ENCODE peak calls at places on chromosomes 11 and 22, in eight cellular contexts. One of them, this sample, is unnamed.

GRCh38 chr11:23404225-23405160 is 544.2 kb upstream of the CCDC179 start:
- DNase-seq in NCI-H460: no peak
- DNase-seq in glutamatergic neuron: no peak
- DNase-seq in ovary: no peak
- DNase-seq in cardiac muscle cell: no peak
- DNase-seq in ureter: no peak
- DNase-seq in HFF-Myc: no peak
- DNase-seq in dermis microvascular lymphatic vessel endothelial cell: no peak
- DNase-seq in this sample: no peak

GRCh38 chr22:23409976-23410375 is 170.1 kb downstream of the IGLL1 start:
- DNase-seq in NCI-H460: no peak
- DNase-seq in glutamatergic neuron: no peak
- DNase-seq in ovary: no peak
- DNase-seq in cardiac muscle cell: no peak
- DNase-seq in ureter: no peak
- DNase-seq in HFF-Myc: no peak
- DNase-seq in dermis microvascular lymphatic vessel endothelial cell: no peak
- DNase-seq in this sample: no peak

GRCh38 chr11:133797542-133797941 is 47.8 kb downstream of the SPATA19 start:
- DNase-seq in NCI-H460: no peak
- DNase-seq in glutamatergic neuron: no peak
- DNase-seq in ovary: no peak
- DNase-seq in cardiac muscle cell: no peak
- DNase-seq in ureter: no peak
- DNase-seq in HFF-Myc: no peak
- DNase-seq in dermis microvascular lymphatic vessel endothelial cell: no peak
- DNase-seq in this sample: no peak

GRCh38 chr11:65067446-65067845 is 9.1 kb upstream of the NAALADL1 start:
- DNase-seq in NCI-H460: no peak
- DNase-seq in glutamatergic neuron: no peak
- DNase-seq in ovary: no peak
- DNase-seq in cardiac muscle cell: no peak
- DNase-seq in ureter: no peak
- DNase-seq in HFF-Myc: no peak
- DNase-seq in dermis microvascular lymphatic vessel endothelial cell: no peak
- DNase-seq in this sample: no peak

GRCh38 chr11:97015327-97015726 is 625.5 kb downstream of the JRKL start:
- DNase-seq in NCI-H460: no peak
- DNase-seq in glutamatergic neuron: no peak
- DNase-seq in ovary: no peak
- DNase-seq in cardiac muscle cell: no peak
- DNase-seq in ureter: no peak
- DNase-seq in HFF-Myc: no peak
- DNase-seq in dermis microvascular lymphatic vessel endothelial cell: no peak
- DNase-seq in this sample: no peak

GRCh38 chr11:113201055-113201818 is 113.1 kb upstream of the TTC12 start:
- DNase-seq in NCI-H460: no peak
- DNase-seq in glutamatergic neuron: peak
- DNase-seq in ovary: no peak
- DNase-seq in cardiac muscle cell: no peak
- DNase-seq in ureter: no peak
- DNase-seq in HFF-Myc: no peak
- DNase-seq in dermis microvascular lymphatic vessel endothelial cell: no peak
- DNase-seq in this sample: no peak

GRCh38 chr11:40987895-40988435 is 471.5 kb downstream of the LRRC4C start:
- DNase-seq in NCI-H460: no peak
- DNase-seq in glutamatergic neuron: no peak
- DNase-seq in ovary: no peak
- DNase-seq in cardiac muscle cell: no peak
- DNase-seq in ureter: no peak
- DNase-seq in HFF-Myc: no peak
- DNase-seq in dermis microvascular lymphatic vessel endothelial cell: no peak
- DNase-seq in this sample: no peak

GRCh38 chr11:63903884-63904283 is 13.1 kb downstream of the RCOR2 start:
- DNase-seq in NCI-H460: no peak
- DNase-seq in glutamatergic neuron: no peak
- DNase-seq in ovary: no peak
- DNase-seq in cardiac muscle cell: no peak
- DNase-seq in ureter: no peak
- DNase-seq in HFF-Myc: no peak
- DNase-seq in dermis microvascular lymphatic vessel endothelial cell: no peak
- DNase-seq in this sample: no peak

GRCh38 chr11:40514124-40514523 is 945.3 kb downstream of the LRRC4C start:
- DNase-seq in NCI-H460: no peak
- DNase-seq in glutamatergic neuron: no peak
- DNase-seq in ovary: no peak
- DNase-seq in cardiac muscle cell: no peak
- DNase-seq in ureter: no peak
- DNase-seq in HFF-Myc: no peak
- DNase-seq in dermis microvascular lymphatic vessel endothelial cell: no peak
- DNase-seq in this sample: peak

GRCh38 chr11:2193099-2193886 is 21.7 kb upstream of the TH start:
- DNase-seq in NCI-H460: no peak
- DNase-seq in glutamatergic neuron: no peak
- DNase-seq in ovary: no peak
- DNase-seq in cardiac muscle cell: peak
- DNase-seq in ureter: no peak
- DNase-seq in HFF-Myc: no peak
- DNase-seq in dermis microvascular lymphatic vessel endothelial cell: no peak
- DNase-seq in this sample: no peak

GRCh38 chr11:73331138-73331916 is 23.3 kb downstream of the ARHGEF17 start:
- DNase-seq in NCI-H460: no peak
- DNase-seq in glutamatergic neuron: peak
- DNase-seq in ovary: peak
- DNase-seq in cardiac muscle cell: peak
- DNase-seq in ureter: no peak
- DNase-seq in HFF-Myc: no peak
- DNase-seq in dermis microvascular lymphatic vessel endothelial cell: no peak
- DNase-seq in this sample: no peak

GRCh38 chr11:35723493-35724284 is 61.1 kb downstream of the TRIM44 start:
- DNase-seq in NCI-H460: no peak
- DNase-seq in glutamatergic neuron: no peak
- DNase-seq in ovary: no peak
- DNase-seq in cardiac muscle cell: no peak
- DNase-seq in ureter: no peak
- DNase-seq in HFF-Myc: no peak
- DNase-seq in dermis microvascular lymphatic vessel endothelial cell: no peak
- DNase-seq in this sample: peak

GRCh38 chr11:12019337-12019736 is 10.9 kb upstream of the DKK3 start:
- DNase-seq in NCI-H460: no peak
- DNase-seq in glutamatergic neuron: no peak
- DNase-seq in ovary: peak
- DNase-seq in cardiac muscle cell: no peak
- DNase-seq in ureter: no peak
- DNase-seq in HFF-Myc: no peak
- DNase-seq in dermis microvascular lymphatic vessel endothelial cell: peak
- DNase-seq in this sample: no peak

GRCh38 chr11:1484716-1485503 is 1.7 kb downstream of the MOB2 start:
- DNase-seq in NCI-H460: no peak
- DNase-seq in glutamatergic neuron: peak
- DNase-seq in ovary: no peak
- DNase-seq in cardiac muscle cell: no peak
- DNase-seq in ureter: no peak
- DNase-seq in HFF-Myc: no peak
- DNase-seq in dermis microvascular lymphatic vessel endothelial cell: no peak
- DNase-seq in this sample: no peak

GRCh38 chr22:25235547-25236290 is 16.3 kb downstream of the CRYBB2 start:
- DNase-seq in NCI-H460: peak
- DNase-seq in glutamatergic neuron: peak
- DNase-seq in ovary: peak
- DNase-seq in cardiac muscle cell: peak
- DNase-seq in ureter: peak
- DNase-seq in HFF-Myc: peak
- DNase-seq in dermis microvascular lymphatic vessel endothelial cell: peak
- DNase-seq in this sample: peak

GRCh38 chr11:61524963-61525587 is 16.5 kb downstream of the LRRC10B start:
- DNase-seq in NCI-H460: no peak
- DNase-seq in glutamatergic neuron: no peak
- DNase-seq in ovary: no peak
- DNase-seq in cardiac muscle cell: no peak
- DNase-seq in ureter: no peak
- DNase-seq in HFF-Myc: no peak
- DNase-seq in dermis microvascular lymphatic vessel endothelial cell: no peak
- DNase-seq in this sample: no peak

GRCh38 chr11:91730071-91730470 is 494.5 kb upstream of the FAT3 start:
- DNase-seq in NCI-H460: no peak
- DNase-seq in glutamatergic neuron: no peak
- DNase-seq in ovary: no peak
- DNase-seq in cardiac muscle cell: no peak
- DNase-seq in ureter: no peak
- DNase-seq in HFF-Myc: no peak
- DNase-seq in dermis microvascular lymphatic vessel endothelial cell: no peak
- DNase-seq in this sample: no peak

GRCh38 chr11:10326080-10326964 is 21.4 kb downstream of the ADM start:
- DNase-seq in NCI-H460: no peak
- DNase-seq in glutamatergic neuron: no peak
- DNase-seq in ovary: peak
- DNase-seq in cardiac muscle cell: no peak
- DNase-seq in ureter: peak
- DNase-seq in HFF-Myc: no peak
- DNase-seq in dermis microvascular lymphatic vessel endothelial cell: peak
- DNase-seq in this sample: peak

GRCh38 chr11:69355346-69355940 is 61.5 kb downstream of the MYEOV start:
- DNase-seq in NCI-H460: no peak
- DNase-seq in glutamatergic neuron: no peak
- DNase-seq in ovary: no peak
- DNase-seq in cardiac muscle cell: no peak
- DNase-seq in ureter: peak
- DNase-seq in HFF-Myc: no peak
- DNase-seq in dermis microvascular lymphatic vessel endothelial cell: no peak
- DNase-seq in this sample: no peak

GRCh38 chr11:8638300-8638699 is 44.2 kb downstream of the TRIM66 start:
- DNase-seq in NCI-H460: no peak
- DNase-seq in glutamatergic neuron: no peak
- DNase-seq in ovary: no peak
- DNase-seq in cardiac muscle cell: no peak
- DNase-seq in ureter: no peak
- DNase-seq in HFF-Myc: no peak
- DNase-seq in dermis microvascular lymphatic vessel endothelial cell: no peak
- DNase-seq in this sample: no peak

This sample was measured in PC-3.